ENCODE peak calls at places on chromosome 7, in four cellular contexts. B is cardiac muscle cell, D is A549, Y is adrenal gland. W is an unnamed sample. For H3K4me1, the result is how much of the 10 kb centered on the place peaks cover.

GRCh38 chr7:41942468-41943097 is 239.7 kb upstream of the INHBA start:
- DNase-seq in B (no peak), D (peak), Y (no peak), W (no peak)

GRCh38 chr7:26653430-26653911 is 210.9 kb downstream of the SKAP2 start:
- DNase-seq in B (peak), D (no peak), Y (peak), W (no peak)

GRCh38 chr7:139840776-139841175 is 11.7 kb downstream of the TBXAS1 start:
- DNase-seq in B (no peak), D (no peak), Y (no peak), W (no peak)

GRCh38 chr7:55448526-55448925 is 83.4 kb downstream of the LANCL2 start:
- DNase-seq in B (no peak), D (no peak), Y (no peak), W (no peak)

GRCh38 chr7:100951888-100952560 is 2.7 kb downstream of the MUC3A start:
- DNase-seq in B (no peak), D (no peak), Y (no peak), W (no peak)

GRCh38 chr7:94375167-94375566 is 19.5 kb upstream of the COL1A2 start:
- DNase-seq in B (peak), D (no peak), Y (peak), W (no peak)

GRCh38 chr7:50379082-50379481 is 71.1 kb downstream of the FIGNL1 start:
- DNase-seq in B (peak), D (no peak), Y (no peak), W (no peak)

GRCh38 chr7:83677180-83677866 is 28.4 kb upstream of the SEMA3E start:
- DNase-seq in B (no peak), D (peak), Y (no peak), W (no peak)

GRCh38 chr7:8109196-8110022 is 140.8 kb downstream of the GLCCI1 start:
- DNase-seq in B (no peak), D (no peak), Y (no peak), W (no peak)

GRCh38 chr7:135584362-135585353 is 26.9 kb downstream of the NUP205 start:
- DNase-seq in B (no peak), D (no peak), Y (no peak), W (no peak)

GRCh38 chr7:155009570-155010157 is 6.7 kb upstream of the PAXIP1 start:
- DNase-seq in B (no peak), D (peak), Y (no peak), W (peak)

GRCh38 chr7:122155566-122155965 is 11.5 kb upstream of the AASS start:
- DNase-seq in B (no peak), D (no peak), Y (no peak), W (no peak)

GRCh38 chr7:36171503-36171902 is 18.4 kb downstream of the EEPD1 start:
- DNase-seq in B (no peak), D (no peak), Y (no peak), W (no peak)

GRCh38 chr7:91089382-91089963 is 174.8 kb upstream of the FZD1 start:
- DNase-seq in B (peak), D (peak), Y (no peak), W (no peak)

GRCh38 chr7:137508437-137509175 is 165.1 kb upstream of the PTN start:
- DNase-seq in B (no peak), D (no peak), Y (no peak), W (no peak)

GRCh38 chr7:110309941-110310340 is 781.0 kb upstream of the LRRN3 start:
- DNase-seq in B (no peak), D (no peak), Y (no peak), W (no peak)

GRCh38 chr7:12229046-12229445 is 18.0 kb downstream of the TMEM106B start:
- DNase-seq in B (no peak), D (no peak), Y (no peak), W (no peak)

GRCh38 chr7:32316831-32317230 is 173.3 kb downstream of the LSM5 start:
- DNase-seq in B (no peak), D (no peak), Y (no peak), W (no peak)

GRCh38 chr7:149729983-149730801 is 43.2 kb downstream of the ZNF467 start:
- DNase-seq in B (no peak), D (no peak), Y (no peak), W (no peak)

GRCh38 chr7:51316666-51317581 is at the start of gene COBL:
- DNase-seq in B (peak), D (no peak), Y (no peak), W (no peak)

GRCh38 chr7:91045626-91046025 is 218.6 kb upstream of the FZD1 start:
- DNase-seq in B (no peak), D (no peak), Y (no peak), W (no peak)

GRCh38 chr7:29607259-29607658 is 43.6 kb downstream of the PRR15 start:
- DNase-seq in B (no peak), D (no peak), Y (no peak), W (no peak)

GRCh38 chr7:66125052-66125694 is 10.5 kb downstream of the CRCP start:
- DNase-seq in B (no peak), D (no peak), Y (no peak), W (no peak)

GRCh38 chr7:69630292-69630691 is 32.0 kb downstream of the AUTS2 start:
- DNase-seq in B (no peak), D (peak), Y (peak), W (no peak)

GRCh38 chr7:8000315-8000941 is 31.8 kb downstream of the GLCCI1 start:
- DNase-seq in B (no peak), D (no peak), Y (no peak), W (no peak)

GRCh38 chr7:128347573-128348147 is 4.0 kb upstream of the RBM28 start:
- DNase-seq in B (peak), D (peak), Y (peak), W (peak)

GRCh38 chr7:16644987-16645592 is 464 bp downstream of the ANKMY2 start:
- DNase-seq in B (no peak), D (no peak), Y (peak), W (no peak)

GRCh38 chr7:84247591-84247990 is 53.0 kb upstream of the SEMA3A start:
- DNase-seq in B (no peak), D (no peak), Y (no peak), W (no peak)

GRCh38 chr7:50657341-50657873 is 92.2 kb upstream of the DDC start:
- DNase-seq in B (no peak), D (no peak), Y (peak), W (no peak)

GRCh38 chr7:82209200-82209599 is 234.4 kb downstream of the CACNA2D1 start:
- DNase-seq in B (no peak), D (no peak), Y (no peak), W (no peak)

GRCh38 chr7:7956531-7957221 is 11.9 kb upstream of the GLCCI1 start:
- DNase-seq in B (no peak), D (no peak), Y (no peak), W (no peak)

GRCh38 chr7:37277513-37277912 is 171.2 kb downstream of the ELMO1 start:
- DNase-seq in B (peak), D (no peak), Y (no peak), W (no peak)

GRCh38 chr7:114214454-114214853 is 200.2 kb upstream of the FOXP2 start:
- DNase-seq in B (no peak), D (no peak), Y (no peak), W (no peak)

GRCh38 chr7:3259711-3260424 is 41.2 kb upstream of the SDK1 start:
- DNase-seq in B (no peak), D (no peak), Y (no peak), W (no peak)
- H3K4me3 ChIP-seq in B (no peak), D (no peak), Y (no peak), W (no peak)

DNA sequence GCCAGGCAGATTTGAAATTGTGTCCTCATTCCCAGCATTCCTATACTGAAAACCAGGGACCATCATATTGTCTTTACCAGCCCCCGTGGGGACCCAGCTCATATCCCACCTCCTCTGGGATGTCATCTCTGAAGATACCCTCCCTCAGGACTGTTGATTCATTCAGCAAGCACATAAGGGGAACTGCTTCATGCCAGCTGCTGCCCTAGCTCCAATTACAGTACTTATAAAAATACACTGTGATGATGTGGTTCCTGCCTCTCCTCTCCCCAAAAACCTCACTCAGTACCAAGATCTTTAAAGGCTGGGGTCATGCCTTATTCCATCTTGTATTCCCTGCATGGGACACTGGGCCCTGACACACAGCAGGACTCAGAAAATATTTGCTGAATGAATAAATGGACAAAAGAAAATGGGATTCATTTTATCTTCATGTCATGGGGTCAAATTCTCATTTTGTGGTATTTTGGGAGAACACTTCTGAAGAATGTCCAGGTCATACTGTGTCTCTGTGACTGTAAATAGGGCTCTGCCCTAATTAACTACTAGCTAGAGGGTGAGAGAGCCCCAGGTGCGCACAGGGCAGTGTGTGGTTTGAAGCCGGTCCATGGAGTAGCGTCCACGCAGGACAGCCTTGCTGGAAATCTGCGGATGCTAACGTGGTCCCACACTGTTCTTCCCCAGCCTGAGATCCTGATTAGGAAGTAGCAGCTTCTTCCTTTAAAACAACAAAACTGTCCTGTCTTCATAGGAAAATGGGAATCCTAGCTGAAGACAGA is 29.0 kb upstream of the DAGLB start:
- DNase-seq in B (no peak), D (no peak), Y (no peak), W (no peak)
- H3K4me1 ChIP-seq in B (under half), D (under half), Y (under half), W (under half)

DNA sequence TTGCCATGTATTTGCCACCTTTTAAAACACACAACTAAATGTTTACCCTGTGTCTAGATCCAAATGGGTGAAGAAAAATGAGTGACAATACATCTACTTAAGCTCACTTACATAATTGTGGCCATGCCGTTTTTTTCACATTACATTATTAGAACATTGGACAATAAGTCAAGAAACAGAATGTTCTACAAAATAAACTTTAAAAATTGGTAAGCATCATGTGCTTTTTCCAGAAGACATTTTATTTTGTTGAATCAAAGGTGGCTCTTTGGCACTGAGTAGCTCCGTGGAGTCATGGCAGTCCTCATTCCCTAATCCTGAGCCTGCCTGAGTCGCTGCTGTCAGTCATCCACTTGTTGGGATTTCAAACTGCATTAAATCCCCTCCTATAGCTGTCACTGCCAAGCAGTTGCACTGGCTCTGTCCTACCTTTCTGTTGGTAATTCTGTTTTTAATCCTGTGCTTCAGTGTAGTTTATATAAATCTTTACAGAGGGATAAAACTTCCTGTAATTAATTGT is 32.3 kb downstream of the CAV1 start:
- DNase-seq in B (no peak), D (no peak), Y (no peak), W (no peak)
- H3K27ac ChIP-seq in B (no peak), D (no peak), Y (no peak), W (no peak)

DNA sequence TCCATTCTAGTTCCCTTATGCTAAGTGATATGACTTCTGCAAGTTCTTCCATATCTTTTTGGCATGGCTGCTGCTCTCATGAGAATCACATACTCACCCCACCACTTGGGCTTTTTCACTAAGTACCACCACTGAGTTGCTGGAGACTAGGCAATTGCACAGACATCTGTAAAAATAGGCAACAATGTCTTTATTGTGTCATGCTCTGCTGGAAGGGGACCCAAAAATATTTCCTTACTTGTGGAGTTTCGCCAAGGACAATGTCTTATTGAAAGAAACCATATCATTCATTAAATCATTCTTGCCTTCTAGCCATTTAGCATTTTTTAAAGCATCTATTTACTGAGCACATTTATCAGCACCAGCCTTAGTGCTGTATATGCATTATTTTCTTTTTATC is 17.4 kb upstream of the ASZ1 start:
- DNase-seq in B (no peak), D (no peak), Y (no peak), W (no peak)
- H3K4me3 ChIP-seq in B (no peak), D (no peak), Y (no peak), W (no peak)

GRCh38 chr7:20722941-20723340 is 63.7 kb downstream of the SP8 start:
- DNase-seq in B (no peak), D (no peak), Y (no peak), W (no peak)

GRCh38 chr7:20721086-20721485 is 65.6 kb downstream of the SP8 start:
- DNase-seq in B (no peak), D (no peak), Y (no peak), W (no peak)
- H3K4me1 ChIP-seq in B (under half), D (under half), Y (under half), W (under half)

GRCh38 chr7:111728635-111728995 is 166.3 kb upstream of the IMMP2L start:
- DNase-seq in B (no peak), D (no peak), Y (no peak), W (no peak)
- H3K27ac ChIP-seq in B (no peak), D (no peak), Y (no peak), W (no peak)

GRCh38 chr7:112449902-112450806 is at the start of gene IFRD1:
- DNase-seq in B (peak), D (peak), Y (peak), W (peak)

GRCh38 chr7:112450807-112451661 is 774 bp downstream of the IFRD1 start:
- DNase-seq in B (peak), D (peak), Y (peak), W (peak)

GRCh38 chr7:112448891-112449290 is 1.4 kb upstream of the IFRD1 start:
- DNase-seq in B (no peak), D (no peak), Y (no peak), W (no peak)

GRCh38 chr7:112448376-112448775 is 1.9 kb upstream of the IFRD1 start:
- DNase-seq in B (no peak), D (no peak), Y (no peak), W (no peak)

DNA sequence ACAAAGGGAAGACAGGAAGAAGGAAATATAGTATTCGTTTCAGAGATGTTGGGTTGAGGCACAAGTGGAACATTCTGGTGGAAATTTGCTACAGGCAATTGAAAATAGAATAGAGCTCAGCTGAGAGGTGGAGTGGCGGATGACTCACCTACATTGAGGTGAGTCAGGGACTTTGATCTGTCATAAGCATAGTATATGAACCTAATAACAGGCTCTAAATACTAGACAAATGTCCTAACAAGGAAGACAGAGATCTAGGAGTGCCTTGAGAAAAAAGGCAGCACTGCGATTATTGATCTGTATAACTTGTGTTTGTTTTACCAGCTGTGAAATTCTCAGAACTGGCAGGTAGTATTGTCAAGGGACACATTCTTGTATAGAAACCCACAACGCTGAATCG is 907 bp upstream of the IFRD1 start:
- DNase-seq in B (no peak), D (peak), Y (peak), W (peak)
- H3K4me3 ChIP-seq in B (peak), D (peak), Y (no peak), W (no peak)